ENCODE peak calls at places on chromosomes 2 and 18, in nine cellular contexts. N is fibroblast of mammary gland, T is uterus, K is ovary, A is AG04449, P is cardiac fibroblast, C is dorsolateral prefrontal cortex, Y is IMR-90, J is OCI-LY7. I is an unnamed sample.

GRCh38 chr18:12023375-12023774 is 42.1 kb downstream of the IMPA2 start:
- DNase-seq in N (no peak), T (no peak), K (no peak), A (no peak), P (no peak), C (no peak), Y (no peak), J (no peak), I (no peak)

GRCh38 chr2:200797242-200797770 is 14.4 kb upstream of the BZW1 start:
- DNase-seq in N (peak), T (peak), K (no peak), A (no peak), P (peak), C (no peak), Y (peak), J (no peak), I (no peak)

GRCh38 chr2:66682476-66682875 is 247.6 kb downstream of the MEIS1 start:
- DNase-seq in N (no peak), T (no peak), K (no peak), A (no peak), P (no peak), C (no peak), Y (no peak), J (no peak), I (no peak)

GRCh38 chr2:105329197-105329554 is 359 bp downstream of the TGFBRAP1 start:
- DNase-seq in N (no peak), T (no peak), K (peak), A (no peak), P (no peak), C (no peak), Y (no peak), J (peak), I (peak)

GRCh38 chr2:60553496-60553991 is at the start of gene BCL11A:
- DNase-seq in N (peak), T (no peak), K (peak), A (peak), P (peak), C (no peak), Y (peak), J (peak), I (peak)

GRCh38 chr2:43518182-43518581 is 77.7 kb downstream of the THADA start:
- DNase-seq in N (no peak), T (no peak), K (no peak), A (no peak), P (peak), C (no peak), Y (peak), J (no peak), I (no peak)

GRCh38 chr2:163528640-163529217 is 207.1 kb downstream of the FIGN start:
- DNase-seq in N (no peak), T (no peak), K (no peak), A (no peak), P (no peak), C (no peak), Y (no peak), J (no peak), I (no peak)

GRCh38 chr2:136246086-136246669 is 128.2 kb upstream of the CXCR4 start:
- DNase-seq in N (peak), T (no peak), K (no peak), A (no peak), P (peak), C (no peak), Y (peak), J (peak), I (peak)

GRCh38 chr2:95670686-95671085 is 78.9 kb downstream of the TRIM43 start:
- DNase-seq in N (no peak), T (no peak), K (no peak), A (no peak), P (no peak), C (no peak), Y (no peak), J (no peak), I (no peak)

GRCh38 chr2:224929512-224929911 is 112.8 kb downstream of the DOCK10 start:
- DNase-seq in N (no peak), T (no peak), K (no peak), A (no peak), P (no peak), C (no peak), Y (no peak), J (no peak), I (no peak)

GRCh38 chr2:112463256-112463655 is 18.7 kb upstream of the TTL start:
- DNase-seq in N (no peak), T (no peak), K (no peak), A (no peak), P (no peak), C (no peak), Y (no peak), J (no peak), I (no peak)

GRCh38 chr2:51994123-51994788 is 962.3 kb upstream of the NRXN1 start:
- DNase-seq in N (no peak), T (no peak), K (no peak), A (no peak), P (no peak), C (no peak), Y (no peak), J (no peak), I (no peak)

GRCh38 chr2:145460151-145460550 is 940.2 kb upstream of the ZEB2 start:
- DNase-seq in N (peak), T (no peak), K (no peak), A (no peak), P (peak), C (no peak), Y (peak), J (no peak), I (no peak)

GRCh38 chr2:144947709-144948037 is 427.8 kb upstream of the ZEB2 start:
- DNase-seq in N (no peak), T (no peak), K (no peak), A (no peak), P (no peak), C (no peak), Y (no peak), J (no peak), I (no peak)

GRCh38 chr2:136653836-136654235 is 111.5 kb upstream of the THSD7B start:
- DNase-seq in N (no peak), T (no peak), K (no peak), A (no peak), P (no peak), C (no peak), Y (no peak), J (no peak), I (no peak)

GRCh38 chr2:223536546-223536945 is 65.6 kb downstream of the SCG2 start:
- DNase-seq in N (no peak), T (no peak), K (no peak), A (no peak), P (no peak), C (no peak), Y (no peak), J (no peak), I (no peak)

GRCh38 chr18:73564073-73564472 is 583.6 kb downstream of the FBXO15 start:
- DNase-seq in N (peak), T (no peak), K (no peak), A (peak), P (peak), C (no peak), Y (peak), J (no peak), I (no peak)

GRCh38 chr2:7027436-7027835 is 110.2 kb downstream of the RNF144A start:
- DNase-seq in N (no peak), T (no peak), K (no peak), A (no peak), P (no peak), C (no peak), Y (no peak), J (no peak), I (no peak)

GRCh38 chr2:43349944-43350343 is 123.5 kb upstream of the ZFP36L2 start:
- DNase-seq in N (no peak), T (no peak), K (no peak), A (no peak), P (no peak), C (no peak), Y (peak), J (no peak), I (no peak)

GRCh38 chr2:204967199-204967995 is 422.1 kb downstream of the PARD3B start:
- DNase-seq in N (no peak), T (no peak), K (no peak), A (no peak), P (no peak), C (no peak), Y (no peak), J (no peak), I (peak)

GRCh38 chr18:27752944-27753343 is 424.0 kb downstream of the CDH2 start:
- DNase-seq in N (no peak), T (no peak), K (no peak), A (no peak), P (no peak), C (peak), Y (no peak), J (no peak), I (no peak)

GRCh38 chr18:27599202-27599829 is 414.2 kb upstream of the CHST9 start:
- DNase-seq in N (peak), T (no peak), K (peak), A (no peak), P (peak), C (peak), Y (peak), J (peak), I (peak)

GRCh38 chr2:38485734-38486133 is 108.7 kb upstream of the ATL2 start:
- DNase-seq in N (no peak), T (no peak), K (no peak), A (no peak), P (no peak), C (no peak), Y (no peak), J (peak), I (peak)

GRCh38 chr18:76459687-76460350 is 35.2 kb downstream of the ZNF516 start:
- DNase-seq in N (peak), T (peak), K (no peak), A (peak), P (peak), C (no peak), Y (peak), J (no peak), I (no peak)

GRCh38 chr18:27605107-27605834 is 420.2 kb upstream of the CHST9 start:
- DNase-seq in N (peak), T (peak), K (peak), A (peak), P (peak), C (peak), Y (peak), J (peak), I (peak)

GRCh38 chr18:45631077-45631476 is 15.8 kb downstream of the SLC14A2 start:
- DNase-seq in N (no peak), T (no peak), K (no peak), A (no peak), P (no peak), C (no peak), Y (no peak), J (no peak), I (no peak)

GRCh38 chr2:68961380-68961779 is 8.7 kb upstream of the GKN2 start:
- DNase-seq in N (no peak), T (no peak), K (no peak), A (no peak), P (no peak), C (no peak), Y (no peak), J (no peak), I (no peak)

DNA sequence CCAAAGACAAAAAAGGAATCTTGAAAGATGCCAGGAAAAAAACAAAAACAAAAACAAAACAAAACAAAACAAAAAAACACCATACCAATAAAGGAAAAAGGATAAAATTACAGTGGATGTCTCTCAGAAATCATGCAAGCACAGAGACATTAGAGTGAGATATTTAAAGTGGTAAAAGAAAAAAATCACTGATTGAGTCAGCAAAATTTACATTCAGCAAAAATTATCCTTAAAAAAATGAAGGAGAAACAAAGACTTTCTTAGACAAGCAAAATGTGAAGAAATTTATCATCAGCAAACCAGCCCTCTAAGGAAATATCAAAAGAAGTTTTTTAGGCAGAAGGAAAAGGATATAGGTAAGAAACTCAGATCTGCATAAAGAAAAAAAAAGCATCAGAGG is 10.2 kb upstream of the GKN1 start:
- DNase-seq in N (no peak), T (no peak), K (no peak), A (no peak), P (no peak), C (no peak), Y (no peak), J (no peak), I (no peak)
- TF ChIP-seq CTCF in N (no peak), T (no peak), K (no peak), A (no peak), P (no peak), C (no peak), Y (no peak), J (no peak), I (no peak)

GRCh38 chr2:64145119-64145518 is 899 bp upstream of the PELI1 start:
- DNase-seq in N (no peak), T (no peak), K (no peak), A (no peak), P (no peak), C (no peak), Y (no peak), J (no peak), I (no peak)
- H3K4me3 ChIP-seq in N (no peak), T (no peak), K (no peak), A (no peak), P (no peak), C (no peak), Y (no peak), J (peak), I (peak)

DNA sequence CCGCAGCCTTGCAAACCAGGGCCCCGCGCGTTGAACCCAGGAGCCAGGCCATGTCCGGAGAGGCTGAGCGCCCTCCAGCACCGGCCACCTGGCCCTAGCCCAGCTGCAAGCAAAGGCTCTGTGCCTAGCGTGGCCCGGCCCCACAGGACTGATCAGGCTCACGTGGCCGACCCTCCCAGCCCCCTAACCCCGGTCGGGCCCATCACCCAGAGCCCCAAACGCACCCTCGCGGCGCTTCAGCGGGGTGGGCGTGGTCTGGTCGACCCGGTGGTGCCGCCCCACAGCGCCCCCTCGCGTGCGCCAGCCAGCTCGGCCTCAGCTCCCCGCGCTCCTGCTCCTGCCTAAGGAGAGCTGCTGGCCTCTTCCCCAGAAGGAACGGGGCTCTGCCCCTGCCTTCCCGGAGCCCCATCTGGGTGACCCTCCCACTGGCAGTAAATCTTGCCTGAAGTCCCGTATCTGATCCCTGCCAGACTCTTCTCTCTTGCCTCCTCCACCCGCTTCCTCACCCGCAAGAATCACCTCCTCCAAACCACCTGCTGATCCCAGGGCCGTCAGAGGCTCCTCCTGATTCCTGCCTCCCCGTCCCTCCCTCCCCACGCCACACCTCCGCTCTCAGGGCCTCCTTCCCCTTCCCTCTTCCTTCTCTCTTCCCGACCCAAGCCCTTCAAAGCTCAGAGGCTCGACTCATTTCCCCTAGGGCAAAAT is 12.3 kb upstream of the TEX51 start:
- DNase-seq in N (peak), T (peak), K (peak), A (no peak), P (peak), C (peak), Y (peak), J (peak), I (peak)
- TF ChIP-seq CTCF in N (peak), T (peak), K (peak), A (peak), P (peak), C (peak), Y (peak), J (peak), I (peak)

GRCh38 chr2:127887452-127888219 is 1.9 kb upstream of the AMMECR1L start:
- DNase-seq in N (peak), T (no peak), K (peak), A (no peak), P (peak), C (no peak), Y (no peak), J (no peak), I (no peak)
- H3K4me3 ChIP-seq in N (peak), T (no peak), K (peak), A (peak), P (no peak), C (peak), Y (peak), J (peak), I (peak)

GRCh38 chr2:190036071-190036470 is 26.5 kb downstream of the MSTN start:
- DNase-seq in N (no peak), T (no peak), K (no peak), A (no peak), P (no peak), C (no peak), Y (no peak), J (no peak), I (no peak)
- TF ChIP-seq CTCF in N (no peak), T (no peak), K (no peak), A (no peak), P (no peak), C (no peak), Y (no peak), J (no peak), I (no peak)

GRCh38 chr2:219274392-219274921 is 4.7 kb upstream of the DNAJB2 start:
- DNase-seq in N (peak), T (peak), K (no peak), A (peak), P (peak), C (no peak), Y (peak), J (no peak), I (no peak)
- H3K4me3 ChIP-seq in N (no peak), T (no peak), K (no peak), A (peak), P (no peak), C (no peak), Y (no peak), J (no peak), I (no peak)

GRCh38 chr2:45169339-45170190 is 160.3 kb upstream of the SIX2 start:
- DNase-seq in N (peak), T (no peak), K (no peak), A (no peak), P (peak), C (no peak), Y (no peak), J (no peak), I (no peak)
- TF ChIP-seq CTCF in N (no peak), T (no peak), K (no peak), A (no peak), P (no peak), C (no peak), Y (no peak), J (no peak), I (no peak)

GRCh38 chr2:232420073-232420454 is 13.4 kb downstream of the ALPG start:
- DNase-seq in N (no peak), T (no peak), K (no peak), A (no peak), P (no peak), C (no peak), Y (no peak), J (no peak), I (no peak)

GRCh38 chr2:232420463-232421188 is 14.0 kb downstream of the ALPG start:
- DNase-seq in N (no peak), T (no peak), K (no peak), A (no peak), P (peak), C (no peak), Y (no peak), J (no peak), I (peak)

GRCh38 chr2:232418056-232418455 is 11.4 kb downstream of the ALPG start:
- DNase-seq in N (no peak), T (no peak), K (no peak), A (no peak), P (no peak), C (no peak), Y (no peak), J (no peak), I (no peak)

GRCh38 chr2:232418466-232419244 is 12.0 kb downstream of the ALPG start:
- DNase-seq in N (peak), T (no peak), K (no peak), A (no peak), P (peak), C (no peak), Y (no peak), J (no peak), I (no peak)

GRCh38 chr2:232419245-232420072 is 12.8 kb downstream of the ALPG start:
- DNase-seq in N (no peak), T (no peak), K (no peak), A (no peak), P (peak), C (no peak), Y (no peak), J (no peak), I (no peak)
- H3K4me3 ChIP-seq in N (no peak), T (no peak), K (no peak), A (no peak), P (no peak), C (no peak), Y (no peak), J (no peak), I (no peak)

GRCh38 chr2:11589316-11589940 is 55.6 kb downstream of the GREB1 start:
- DNase-seq in N (no peak), T (no peak), K (no peak), A (no peak), P (no peak), C (no peak), Y (no peak), J (no peak), I (peak)
- TF ChIP-seq CTCF in N (peak), T (no peak), K (no peak), A (no peak), P (peak), C (no peak), Y (no peak), J (peak), I (no peak)

GRCh38 chr2:152354909-152355308 is 19.9 kb downstream of the FMNL2 start:
- DNase-seq in N (peak), T (no peak), K (no peak), A (no peak), P (no peak), C (no peak), Y (no peak), J (no peak), I (no peak)

GRCh38 chr2:152353364-152353763 is 18.4 kb downstream of the FMNL2 start:
- DNase-seq in N (no peak), T (no peak), K (no peak), A (no peak), P (no peak), C (no peak), Y (no peak), J (no peak), I (no peak)

GRCh38 chr2:152354069-152354755 is 19.2 kb downstream of the FMNL2 start:
- DNase-seq in N (peak), T (no peak), K (no peak), A (no peak), P (peak), C (no peak), Y (no peak), J (no peak), I (no peak)

GRCh38 chr2:152352616-152353015 is 17.6 kb downstream of the FMNL2 start:
- DNase-seq in N (no peak), T (no peak), K (no peak), A (no peak), P (no peak), C (no peak), Y (no peak), J (no peak), I (no peak)

DNA sequence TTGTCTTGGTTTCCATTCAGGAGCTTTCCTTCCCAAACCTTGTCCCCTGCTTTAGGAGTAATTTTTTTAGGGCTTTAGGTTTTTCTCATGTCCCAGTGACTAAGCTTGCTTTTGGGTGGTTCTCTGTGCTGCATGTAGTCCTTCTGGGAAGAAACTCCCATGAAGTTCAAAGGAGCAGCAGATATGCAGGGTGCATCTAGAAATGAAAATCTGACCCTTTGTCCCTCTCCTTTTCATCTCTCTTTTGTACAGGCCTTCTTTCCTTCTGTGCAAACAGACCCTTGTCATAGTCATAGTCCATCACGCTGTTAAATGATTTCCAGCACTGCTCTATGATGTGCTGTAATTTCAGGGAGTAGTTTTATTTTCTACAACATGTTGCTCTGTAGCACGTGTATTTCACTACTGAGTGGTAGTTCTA is 20.4 kb downstream of the FMNL2 start:
- DNase-seq in N (no peak), T (no peak), K (no peak), A (no peak), P (no peak), C (no peak), Y (no peak), J (no peak), I (no peak)
- H3K4me3 ChIP-seq in N (no peak), T (no peak), K (no peak), A (no peak), P (no peak), C (no peak), Y (no peak), J (no peak), I (no peak)

I was measured in GM12865.